ENCODE peak calls at places on chromosome 9, in seven cellular contexts. I is endothelial cell of umbilical vein; T is heart right ventricle; B is GM23338; K is mammary epithelial cell; P is effector memory CD4-positive, alpha-beta T cell; U is astrocyte. W is an unnamed sample.

GRCh38 chr9:99072040-99072394 is 32.9 kb upstream of the TGFBR1 start:
- DNase-seq in B (no peak), T (no peak), K (no peak), P (no peak), I (no peak), U (no peak), W (no peak)

GRCh38 chr9:68755752-68756151 is 50.7 kb downstream of the PIP5K1B start:
- DNase-seq in U (no peak), T (no peak), B (peak; percentile 51), K (no peak), I (no peak), P (no peak), W (no peak)

GRCh38 chr9:127123239-127123935 is 952 bp upstream of the ANGPTL2 start:
- DNase-seq in P (no peak), U (no peak), K (no peak), I (no peak), T (no peak), B (peak; percentile 11), W (no peak)

GRCh38 chr9:3909966-3910650 is 384.3 kb upstream of the RFX3 start:
- DNase-seq in K (no peak), T (no peak), P (no peak), I (no peak), U (no peak), B (no peak), W (no peak)

GRCh38 chr9:127445851-127446719 is 5.1 kb downstream of the RPL12 start:
- DNase-seq in T (no peak), P (no peak), U (no peak), I (no peak), B (peak; percentile 36), K (no peak), W (no peak)

GRCh38 chr9:79572891-79573696 is 1.3 kb downstream of the TLE4 start:
- DNase-seq in K (peak; percentile 43), P (peak; percentile 62), U (no peak), T (peak; percentile 57), B (peak; percentile 47), I (peak; percentile 35), W (no peak)

GRCh38 chr9:134048582-134048968 is 19.3 kb downstream of the BRD3 start:
- DNase-seq in I (no peak), B (no peak), T (peak; percentile 5), P (no peak), K (no peak), U (no peak), W (no peak)

GRCh38 chr9:112755059-112755458 is 4.5 kb downstream of the SNX30 start:
- DNase-seq in T (no peak), K (no peak), B (no peak), I (no peak), P (no peak), U (no peak), W (no peak)

GRCh38 chr9:115035872-115036612 is 81.9 kb downstream of the TNC start:
- DNase-seq in B (peak; percentile 5), U (peak; percentile 99), P (no peak), K (peak; percentile 99), T (no peak), I (no peak), W (peak; percentile 48)

GRCh38 chr9:121559183-121559582 is 59.5 kb upstream of the GGTA1 start:
- DNase-seq in P (no peak), U (peak; percentile 65), K (no peak), I (no peak), B (no peak), T (no peak), W (peak; percentile 57)

GRCh38 chr9:132201780-132202703 is 40.2 kb downstream of the NTNG2 start:
- DNase-seq in P (no peak), U (no peak), T (no peak), I (no peak), B (no peak), K (no peak), W (no peak)

DNA sequence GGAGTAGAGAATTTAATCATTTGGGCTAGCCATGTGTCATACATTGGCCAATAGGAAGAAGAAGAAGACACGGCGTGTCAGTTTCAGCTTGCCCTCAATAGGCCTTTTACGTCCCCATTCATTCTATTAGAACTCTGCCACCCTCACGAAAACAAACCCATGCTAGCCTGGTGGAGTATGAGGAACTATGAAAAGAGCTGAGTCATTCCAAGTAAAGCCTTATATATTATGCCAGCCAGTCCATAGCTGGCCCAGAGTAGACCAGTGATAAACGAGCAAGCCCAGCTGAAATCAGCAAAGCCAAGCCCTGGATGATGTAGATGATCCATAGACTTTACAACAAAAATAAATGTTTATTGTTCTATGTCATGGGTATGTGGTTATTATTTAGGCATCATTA is 895.1 kb downstream of the TLE1 start:
- DNase-seq in I (no peak), U (no peak), P (no peak), T (no peak), K (no peak), B (no peak), W (no peak)
- H3K27me3 ChIP-seq in I (no peaks in the 10 kb centered on the region), U (no peaks in the 10 kb centered on the region), P (no peaks in the 10 kb centered on the region), T (no peaks in the 10 kb centered on the region), K (no peaks in the 10 kb centered on the region), B (no peaks in the 10 kb centered on the region), W (no peaks in the 10 kb centered on the region)

GRCh38 chr9:84255701-84256100 is 84.9 kb downstream of the SLC28A3 start:
- DNase-seq in T (no peak), B (no peak), K (no peak), U (no peak), I (no peak), P (no peak), W (no peak)
- H3K27ac ChIP-seq in T (no peak overlapping the region), B (no peak overlapping the region), K (no peak overlapping the region), U (no peak overlapping the region), I (no peak overlapping the region), P (no peak overlapping the region), W (no peak overlapping the region)

GRCh38 chr9:87793292-87793691 is 67.4 kb downstream of the CTSL start:
- DNase-seq in B (no peak), K (peak; percentile 70), P (no peak), I (no peak), T (no peak), U (peak; percentile 80), W (peak; percentile 44)
- H3K4me3 ChIP-seq in B (no peak overlapping the region), K (no peak overlapping the region), P (no peak overlapping the region), I (no peak overlapping the region), T (no peak overlapping the region), U (no peak overlapping the region), W (no peak overlapping the region)

DNA sequence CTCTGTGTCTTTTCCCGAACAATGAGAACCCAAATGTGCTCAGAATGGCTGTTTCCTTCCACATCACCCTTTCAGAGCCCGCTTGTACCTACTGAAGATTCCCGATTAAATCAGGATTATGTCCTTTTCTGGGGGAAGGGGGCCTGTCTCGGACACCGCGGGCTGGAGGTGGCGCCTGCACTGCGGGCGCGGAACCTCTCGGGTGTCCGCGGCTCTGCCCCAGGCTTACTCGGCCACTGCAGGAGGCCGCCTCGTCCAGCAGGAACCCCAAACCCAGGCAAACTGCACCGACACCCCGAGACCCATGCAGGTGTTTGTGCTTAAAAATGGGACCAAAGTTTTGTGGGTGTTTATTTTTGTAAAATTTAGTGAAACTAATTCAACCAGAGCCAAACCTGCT is 8.6 kb upstream of the TMEM250 start:
- DNase-seq in B (no peak), T (no peak), U (no peak), K (no peak), I (no peak), P (no peak), W (no peak)
- H3K27me3 ChIP-seq in B (peaks cover 7% of the 10 kb centered on the region), T (peaks cover 11% of the 10 kb centered on the region), U (peaks cover 27% of the 10 kb centered on the region), K (no peaks in the 10 kb centered on the region), I (peaks cover 14% of the 10 kb centered on the region), P (peaks cover 8% of the 10 kb centered on the region), W (peaks cover 26% of the 10 kb centered on the region)

DNA sequence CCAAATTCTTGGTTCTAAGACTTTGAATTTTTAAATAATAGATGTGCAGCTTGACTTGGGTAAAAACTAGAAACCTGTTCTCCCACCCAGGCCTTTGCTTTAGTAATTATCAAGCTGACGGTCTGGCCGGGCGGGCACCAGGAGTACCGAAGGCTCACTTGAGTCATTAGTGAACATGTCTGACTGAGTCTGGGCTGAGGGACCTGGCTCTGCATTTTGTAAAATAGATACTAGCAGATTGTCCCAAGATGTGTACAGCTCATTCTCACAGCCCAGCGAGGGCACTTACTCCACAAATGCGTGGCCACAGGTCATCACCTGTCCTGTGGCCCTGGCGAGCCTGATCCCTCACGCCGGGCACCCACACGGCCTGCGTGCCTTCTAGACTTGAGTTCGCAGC is 216.2 kb downstream of the FANCC start:
- DNase-seq in P (no peak), T (no peak), K (no peak), B (no peak), I (no peak), U (no peak), W (no peak)
- H3K27ac ChIP-seq in P (no peak overlapping the region), T (peak overlapping the region; percentile 62), K (peak overlapping the region; percentile 60), B (no peak overlapping the region), I (no peak overlapping the region), U (no peak overlapping the region), W (no peak overlapping the region)

DNA sequence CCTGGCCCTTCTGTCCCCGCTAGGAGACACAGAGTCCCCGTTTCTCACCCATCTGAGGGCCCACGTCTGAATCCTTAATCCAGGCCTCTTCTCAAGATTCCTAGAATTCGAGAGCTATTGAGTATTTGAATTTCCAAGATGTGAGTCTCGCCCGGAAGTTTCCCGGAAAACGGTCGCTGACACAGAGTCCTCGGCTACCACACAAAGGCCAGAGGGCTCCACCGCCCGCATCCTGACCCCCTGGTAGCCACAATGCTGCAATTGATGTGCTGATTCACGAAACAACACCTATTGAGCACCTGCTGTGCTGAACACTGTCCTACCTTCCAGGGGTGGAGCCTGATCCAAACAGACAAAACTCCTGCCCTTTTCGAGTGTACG is 668 bp upstream of the FBP1 start:
- DNase-seq in P (no peak), T (no peak), B (peak; percentile 86), U (no peak), I (no peak), K (no peak), W (no peak)
- H3K4me3 ChIP-seq in P (peak overlapping the region; percentile 79), T (peak overlapping the region; percentile 52), B (peak overlapping the region; percentile 72), U (no peak overlapping the region), I (peak overlapping the region; percentile 49), K (no peak overlapping the region), W (no peak overlapping the region)

DNA sequence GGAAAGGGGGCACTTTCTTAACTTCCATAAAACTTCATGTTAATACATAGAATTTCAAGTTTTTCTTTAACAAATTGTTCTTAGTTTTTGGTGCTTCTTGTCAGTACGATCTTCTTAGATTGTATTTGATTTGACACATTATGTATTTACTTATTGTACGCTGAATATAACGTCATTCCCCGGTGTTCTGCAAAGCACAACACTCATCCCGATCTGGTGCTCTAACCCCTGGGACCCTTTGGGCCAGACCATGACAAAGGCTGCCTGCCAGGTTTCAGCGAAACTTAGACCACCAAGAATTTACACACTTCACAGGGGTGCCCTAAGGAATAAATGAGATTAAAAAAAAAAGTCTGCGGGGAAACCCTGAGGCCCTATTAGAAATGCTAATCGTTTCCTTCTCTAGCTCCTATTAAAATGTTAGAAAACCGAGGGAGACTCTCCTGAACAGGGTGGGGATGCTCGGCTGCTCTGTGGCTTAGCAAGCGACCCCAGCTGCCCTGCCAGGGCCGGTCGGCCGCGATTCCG is 886 bp upstream of the ANP32B start:
- DNase-seq in P (no peak), B (peak; percentile 64), T (no peak), I (no peak), K (no peak), U (no peak), W (no peak)
- H3K27me3 ChIP-seq in P (no peaks in the 10 kb centered on the region), B (peaks cover 83% of the 10 kb centered on the region), T (no peaks in the 10 kb centered on the region), I (no peaks in the 10 kb centered on the region), K (no peaks in the 10 kb centered on the region), U (no peaks in the 10 kb centered on the region), W (no peaks in the 10 kb centered on the region)

W was measured in brain microvascular endothelial cell.